ENCODE peak calls at places on chromosome 19, in seven cellular contexts. M, I, C, U, Q, J and X are unnamed samples.

GRCh38 chr19:35895911-35896642 is 4.3 kb downstream of the NFKBID start:
- DNase-seq in M (no peak), I (no peak), C (no peak), U (no peak), Q (no peak), J (no peak), X (no peak)

GRCh38 chr19:38478273-38478971 is 44.9 kb downstream of the RYR1 start:
- DNase-seq in M (no peak), I (no peak), C (no peak), U (no peak), Q (no peak), J (no peak), X (no peak)

GRCh38 chr19:15866646-15867045 is 31.2 kb downstream of the CYP4F2 start:
- DNase-seq in M (no peak), I (no peak), C (no peak), U (no peak), Q (no peak), J (no peak), X (no peak)

GRCh38 chr19:38425810-38426466 is at the start of gene RASGRP4:
- DNase-seq in M (no peak), I (no peak), C (no peak), U (no peak), Q (peak), J (peak), X (no peak)

GRCh38 chr19:44816301-44816700 is 7.4 kb downstream of the BCAM start:
- DNase-seq in M (no peak), I (no peak), C (no peak), U (no peak), Q (no peak), J (no peak), X (no peak)

GRCh38 chr19:7575426-7576040 is 20.1 kb upstream of the CAMSAP3 start:
- DNase-seq in M (no peak), I (no peak), C (no peak), U (no peak), Q (no peak), J (no peak), X (no peak)

GRCh38 chr19:40599331-40600085 is 1.7 kb upstream of the LTBP4 start:
- DNase-seq in M (no peak), I (no peak), C (no peak), U (no peak), Q (no peak), J (no peak), X (no peak)

GRCh38 chr19:17441241-17442135 is 7.0 kb downstream of the TMEM221 start:
- DNase-seq in M (no peak), I (no peak), C (no peak), U (no peak), Q (no peak), J (no peak), X (no peak)

GRCh38 chr19:43609872-43610271 is 2.0 kb upstream of the SRRM5 start:
- DNase-seq in M (no peak), I (no peak), C (no peak), U (no peak), Q (no peak), J (no peak), X (no peak)

GRCh38 chr19:50968709-50969412 is 530 bp downstream of the KLK6 start:
- DNase-seq in M (no peak), I (no peak), C (no peak), U (no peak), Q (no peak), J (no peak), X (no peak)

DNA sequence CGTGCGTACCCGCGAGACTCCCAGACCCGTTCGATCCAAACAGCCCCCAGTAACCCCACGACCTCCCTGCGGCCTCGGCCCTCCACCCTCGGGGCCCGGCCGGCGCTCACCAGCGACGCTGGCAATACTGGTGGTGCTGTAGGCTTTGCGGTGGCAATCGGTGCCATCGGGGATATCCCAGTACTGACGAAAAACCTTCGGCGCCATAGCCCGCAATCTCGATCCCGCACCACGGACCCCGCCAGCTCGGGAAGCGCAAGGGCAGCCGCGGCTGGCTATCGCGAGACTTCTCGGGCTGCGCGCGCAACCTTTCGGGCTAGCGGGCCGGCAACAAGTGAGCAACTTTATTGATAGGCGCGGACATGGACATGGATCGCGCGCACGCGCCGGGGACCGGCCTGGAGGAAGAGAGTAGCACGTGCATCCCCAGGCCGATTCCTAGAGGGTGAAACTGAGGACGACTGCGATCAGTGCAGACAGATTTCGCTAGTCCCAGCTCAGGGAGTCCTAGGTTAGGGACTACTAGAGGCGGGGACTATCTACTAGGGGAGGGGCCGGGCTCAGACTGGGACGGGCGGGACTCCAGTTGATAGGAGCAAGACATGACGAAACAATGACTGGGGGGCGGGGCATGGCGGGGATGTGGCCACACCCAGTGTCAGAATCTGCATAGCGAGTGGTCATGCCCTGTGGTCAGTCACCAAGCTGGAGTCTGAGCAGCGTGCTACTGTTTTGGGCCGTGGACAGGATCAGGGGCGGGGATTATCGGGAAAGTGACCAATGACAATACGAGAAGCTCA is at the start of gene NDUFA11:
- DNase-seq in M (peak), I (peak), C (peak), U (peak), Q (peak), J (peak), X (peak)
- TF ChIP-seq POLR2A in M (peak), I (peak), C (peak), U (peak), Q (peak), J (peak), X (peak)

GRCh38 chr19:12723643-12724426 is at the start of gene TNPO2:
- DNase-seq in M (peak), I (no peak), C (peak), U (peak), Q (peak), J (peak), X (no peak)
- TF ChIP-seq POLR2A in M (peak), I (no peak), C (peak), U (no peak), Q (peak), J (no peak), X (no peak)

DNA sequence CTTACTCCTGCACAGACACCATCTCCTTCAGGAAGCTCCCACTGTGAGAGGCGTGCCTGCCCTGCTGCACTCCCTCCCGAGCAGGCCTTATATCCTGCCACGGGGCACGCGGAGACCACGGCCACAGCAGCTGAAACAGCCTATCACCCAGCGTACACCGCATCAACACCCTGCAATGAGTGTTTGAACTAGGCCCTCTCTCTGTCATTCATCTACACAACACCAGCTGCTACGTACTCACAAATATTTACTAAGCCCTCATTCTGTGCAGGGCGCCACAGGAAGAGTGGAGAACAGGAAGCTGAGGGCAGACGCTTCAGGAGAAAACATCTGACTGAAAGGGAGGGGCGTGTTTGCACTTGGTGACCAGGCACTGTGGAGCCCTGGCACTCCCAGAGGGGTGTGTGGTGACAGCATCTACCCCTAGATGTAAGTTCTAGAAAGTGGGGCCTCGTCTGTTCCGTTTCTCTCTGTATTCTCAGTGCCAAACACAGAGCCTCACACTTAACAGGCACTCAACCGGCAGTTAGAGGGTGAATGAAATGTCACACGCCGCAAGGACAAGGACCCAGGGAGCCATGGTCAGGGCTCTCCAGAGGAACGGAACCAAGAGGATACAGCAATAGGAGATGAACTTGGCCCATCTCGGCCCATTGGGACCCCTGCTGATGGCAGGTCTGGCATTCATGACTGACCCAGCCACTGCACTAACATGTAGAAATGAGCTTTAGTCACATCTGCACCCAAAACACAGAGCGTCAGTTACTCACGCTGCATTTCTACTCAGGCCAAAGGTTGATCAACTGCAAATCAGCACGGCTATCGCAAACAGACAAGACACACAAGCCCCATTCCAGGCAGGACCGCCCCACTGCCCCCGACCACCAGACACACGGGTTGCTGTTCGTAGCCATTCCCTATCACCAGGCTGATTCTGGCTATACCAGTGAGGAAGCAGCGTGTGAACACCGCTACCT is 15.7 kb downstream of the RANBP3 start:
- DNase-seq in M (peak), I (peak), C (no peak), U (peak), Q (no peak), J (peak), X (no peak)
- TF ChIP-seq POLR2A in M (no peak), I (no peak), C (no peak), U (no peak), Q (no peak), J (peak), X (no peak)

DNA sequence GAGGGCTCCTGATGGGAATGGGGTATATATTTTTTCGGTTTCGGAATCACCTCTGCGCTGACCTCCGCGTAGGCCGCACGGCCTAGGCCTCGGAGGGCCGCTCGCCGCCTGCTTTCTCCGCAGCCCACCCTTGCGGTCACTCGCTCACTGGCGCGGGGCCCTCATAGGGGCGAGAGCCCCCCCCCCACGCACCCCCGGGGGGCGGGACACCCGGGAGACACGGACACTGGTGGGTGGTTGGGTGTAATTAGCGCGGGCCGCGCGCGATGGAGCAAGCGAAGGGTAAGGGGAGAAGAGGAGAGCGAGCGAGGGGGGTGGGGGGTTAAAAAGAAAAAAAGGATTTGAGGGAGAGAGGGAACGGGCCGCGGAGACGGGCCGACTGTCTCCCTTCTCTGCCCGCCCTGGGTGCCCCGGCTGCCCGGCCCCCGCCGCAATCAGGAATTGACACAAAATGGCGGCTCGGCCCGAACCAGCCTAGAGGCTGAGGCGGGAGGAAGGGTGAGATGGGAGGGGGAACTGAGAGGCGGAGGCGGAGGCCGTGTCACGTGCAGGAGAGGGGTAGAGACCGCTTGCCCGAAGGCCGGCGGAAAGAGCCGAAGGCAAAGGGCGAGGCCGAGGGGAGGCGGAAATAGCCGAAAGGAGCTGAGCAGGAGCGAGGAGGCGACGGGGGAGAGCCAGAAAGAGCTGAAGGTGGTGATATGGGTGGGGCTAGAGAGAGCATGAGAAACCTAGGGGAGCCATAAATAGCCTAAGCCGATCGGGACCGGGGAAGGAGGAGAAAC is 721 bp downstream of the ZC3H4 start:
- DNase-seq in M (peak), I (peak), C (peak), U (peak), Q (peak), J (peak), X (peak)
- TF ChIP-seq POLR2A in M (peak), I (peak), C (peak), U (peak), Q (peak), J (peak), X (peak)

GRCh38 chr19:18506545-18506944 is 15.3 kb downstream of the ELL start:
- DNase-seq in M (no peak), I (no peak), C (no peak), U (no peak), Q (no peak), J (no peak), X (no peak)
- TF ChIP-seq POLR2A in M (no peak), I (no peak), C (no peak), U (no peak), Q (no peak), J (no peak), X (no peak)

GRCh38 chr19:49923055-49924003 is 5.7 kb upstream of the ATF5 start:
- DNase-seq in M (no peak), I (no peak), C (no peak), U (no peak), Q (no peak), J (peak), X (no peak)
- TF ChIP-seq POLR2A in M (no peak), I (no peak), C (no peak), U (no peak), Q (no peak), J (no peak), X (no peak)

DNA sequence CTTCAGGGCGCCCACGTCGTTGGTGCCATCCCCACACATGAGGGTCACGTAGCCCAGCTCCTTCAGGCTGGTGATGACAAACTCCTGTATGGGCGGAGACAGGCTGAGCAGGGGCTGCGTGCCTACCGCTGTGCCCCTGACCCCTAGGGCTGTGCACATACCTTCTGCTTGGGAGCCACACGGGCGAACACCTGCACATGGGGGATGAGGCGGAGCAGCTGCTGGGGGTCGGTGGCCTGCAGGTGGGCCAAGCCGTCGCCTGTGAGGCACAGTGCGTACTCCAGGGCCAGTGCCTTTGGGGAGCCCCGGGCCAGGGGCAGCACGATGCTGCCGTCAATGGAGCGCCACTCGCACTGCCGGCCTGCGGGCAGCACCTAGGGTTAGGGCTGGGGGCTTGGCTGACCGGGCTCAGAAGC is 6.1 kb upstream of the GMIP start:
- DNase-seq in M (no peak), I (no peak), C (no peak), U (no peak), Q (peak), J (no peak), X (no peak)
- TF ChIP-seq POLR2A in M (no peak), I (no peak), C (no peak), U (no peak), Q (no peak), J (no peak), X (no peak)